ENCODE peak calls at places on chromosomes 4 and X, in six cellular contexts. One of them, this sample, is unnamed.

GRCh38 chrX:100207331-100208024 is 202.6 kb downstream of the PCDH19 start:
- DNase-seq in H7: no peak
- DNase-seq in naive thymus-derived CD4-positive, alpha-beta T cell: no peak
- DNase-seq in adipocyte: no peak
- DNase-seq in ovary: no peak
- DNase-seq in GM23248: no peak
- DNase-seq in this sample: no peak

GRCh38 chr4:176270669-176271068 is 1.6 kb upstream of the ASB5 start:
- DNase-seq in ovary: no peak
- DNase-seq in adipocyte: peak; percentile 94
- DNase-seq in naive thymus-derived CD4-positive, alpha-beta T cell: no peak
- DNase-seq in GM23248: peak; percentile 99
- DNase-seq in H7: no peak
- DNase-seq in this sample: no peak

GRCh38 chr4:22315643-22316042 is 200.2 kb downstream of the ADGRA3 start:
- DNase-seq in ovary: no peak
- DNase-seq in naive thymus-derived CD4-positive, alpha-beta T cell: no peak
- DNase-seq in adipocyte: no peak
- DNase-seq in H7: no peak
- DNase-seq in GM23248: peak; percentile 67
- DNase-seq in this sample: no peak

GRCh38 chr4:128812360-128812958 is 3.0 kb downstream of the JADE1 start:
- DNase-seq in H7: no peak
- DNase-seq in naive thymus-derived CD4-positive, alpha-beta T cell: no peak
- DNase-seq in ovary: no peak
- DNase-seq in adipocyte: peak; percentile 90
- DNase-seq in GM23248: peak; percentile 92
- DNase-seq in this sample: no peak

GRCh38 chrX:84188320-84188834 is 378 bp upstream of the RPS6KA6 start:
- DNase-seq in ovary: peak; percentile 73
- DNase-seq in H7: peak; percentile 57
- DNase-seq in naive thymus-derived CD4-positive, alpha-beta T cell: no peak
- DNase-seq in adipocyte: peak; percentile 72
- DNase-seq in GM23248: peak; percentile 70
- DNase-seq in this sample: no peak

GRCh38 chr4:145709843-145710242 is 29.9 kb downstream of the C4orf51 start:
- DNase-seq in ovary: no peak
- DNase-seq in GM23248: peak; percentile 95
- DNase-seq in naive thymus-derived CD4-positive, alpha-beta T cell: no peak
- DNase-seq in adipocyte: peak; percentile 44
- DNase-seq in H7: no peak
- DNase-seq in this sample: no peak

GRCh38 chrX:32749075-32749474 is 462.3 kb downstream of the DMD start:
- DNase-seq in naive thymus-derived CD4-positive, alpha-beta T cell: no peak
- DNase-seq in H7: no peak
- DNase-seq in GM23248: no peak
- DNase-seq in adipocyte: no peak
- DNase-seq in ovary: no peak
- DNase-seq in this sample: no peak

GRCh38 chr4:80006935-80007744 is 65.9 kb downstream of the ANTXR2 start:
- DNase-seq in ovary: no peak
- DNase-seq in H7: no peak
- DNase-seq in adipocyte: peak; percentile 61
- DNase-seq in GM23248: no peak
- DNase-seq in naive thymus-derived CD4-positive, alpha-beta T cell: peak; percentile 8
- DNase-seq in this sample: no peak

GRCh38 chrX:102154218-102154860 is 1.4 kb downstream of the BEX5 start:
- DNase-seq in adipocyte: no peak
- DNase-seq in H7: peak; percentile 21
- DNase-seq in ovary: no peak
- DNase-seq in naive thymus-derived CD4-positive, alpha-beta T cell: peak; percentile 15
- DNase-seq in GM23248: no peak
- DNase-seq in this sample: no peak

GRCh38 chr4:113708250-113708649 is 53.3 kb downstream of the CAMK2D start:
- DNase-seq in ovary: no peak
- DNase-seq in GM23248: peak; percentile 13
- DNase-seq in H7: no peak
- DNase-seq in adipocyte: peak; percentile 34
- DNase-seq in naive thymus-derived CD4-positive, alpha-beta T cell: no peak
- DNase-seq in this sample: no peak

GRCh38 chr4:153987291-153987690 is 198.4 kb upstream of the SFRP2 start:
- DNase-seq in H7: no peak
- DNase-seq in ovary: no peak
- DNase-seq in naive thymus-derived CD4-positive, alpha-beta T cell: no peak
- DNase-seq in adipocyte: peak; percentile 73
- DNase-seq in GM23248: peak; percentile 82
- DNase-seq in this sample: no peak

GRCh38 chrX:27633328-27633727 is 43.2 kb downstream of the DCAF8L2 start:
- DNase-seq in naive thymus-derived CD4-positive, alpha-beta T cell: no peak
- DNase-seq in H7: no peak
- DNase-seq in GM23248: no peak
- DNase-seq in ovary: no peak
- DNase-seq in adipocyte: no peak
- DNase-seq in this sample: no peak

GRCh38 chr4:161320377-161320776 is 843.4 kb downstream of the FSTL5 start:
- DNase-seq in H7: peak; percentile 2
- DNase-seq in adipocyte: peak; percentile 6
- DNase-seq in naive thymus-derived CD4-positive, alpha-beta T cell: no peak
- DNase-seq in ovary: no peak
- DNase-seq in GM23248: peak; percentile 1
- DNase-seq in this sample: no peak

GRCh38 chr4:139815646-139816601 is 150.3 kb downstream of the MGST2 start:
- DNase-seq in H7: peak; percentile 42
- DNase-seq in adipocyte: peak; percentile 78
- DNase-seq in GM23248: peak; percentile 94
- DNase-seq in naive thymus-derived CD4-positive, alpha-beta T cell: no peak
- DNase-seq in ovary: peak; percentile 72
- DNase-seq in this sample: no peak

GRCh38 chr4:2046031-2046961 is 12.8 kb upstream of the NAT8L start:
- DNase-seq in GM23248: no peak
- DNase-seq in adipocyte: no peak
- DNase-seq in naive thymus-derived CD4-positive, alpha-beta T cell: no peak
- DNase-seq in ovary: no peak
- DNase-seq in H7: peak; percentile 66
- DNase-seq in this sample: no peak

GRCh38 chr4:185669288-185669687 is 134.0 kb upstream of the PDLIM3 start:
- DNase-seq in naive thymus-derived CD4-positive, alpha-beta T cell: no peak
- DNase-seq in H7: no peak
- DNase-seq in ovary: no peak
- DNase-seq in GM23248: no peak
- DNase-seq in adipocyte: no peak
- DNase-seq in this sample: no peak

GRCh38 chrX:12951590-12951965 is 23.3 kb upstream of the TMSB4X start:
- DNase-seq in H7: no peak
- DNase-seq in ovary: no peak
- DNase-seq in GM23248: no peak
- DNase-seq in adipocyte: no peak
- DNase-seq in naive thymus-derived CD4-positive, alpha-beta T cell: peak; percentile 50
- DNase-seq in this sample: no peak

GRCh38 chrX:119735467-119735866 is 22.9 kb upstream of the SOWAHD start:
- DNase-seq in naive thymus-derived CD4-positive, alpha-beta T cell: no peak
- DNase-seq in H7: no peak
- DNase-seq in GM23248: no peak
- DNase-seq in adipocyte: no peak
- DNase-seq in ovary: no peak
- DNase-seq in this sample: no peak

GRCh38 chrX:11929476-11929875 is 171.4 kb downstream of the MSL3 start:
- DNase-seq in naive thymus-derived CD4-positive, alpha-beta T cell: no peak
- DNase-seq in GM23248: no peak
- DNase-seq in adipocyte: no peak
- DNase-seq in H7: no peak
- DNase-seq in ovary: no peak
- DNase-seq in this sample: no peak

GRCh38 chrX:8939344-8939743 is 94.6 kb downstream of the FAM9B start:
- DNase-seq in H7: no peak
- DNase-seq in naive thymus-derived CD4-positive, alpha-beta T cell: no peak
- DNase-seq in adipocyte: no peak
- DNase-seq in GM23248: no peak
- DNase-seq in ovary: no peak
- DNase-seq in this sample: no peak

GRCh38 chrX:41010188-41010846 is 74.9 kb upstream of the USP9X start:
- DNase-seq in adipocyte: peak; percentile 82
- DNase-seq in GM23248: peak; percentile 91
- DNase-seq in naive thymus-derived CD4-positive, alpha-beta T cell: peak; percentile 71
- DNase-seq in H7: peak; percentile 75
- DNase-seq in ovary: peak; percentile 78
- DNase-seq in this sample: peak; percentile 91

GRCh38 chr4:141047228-141047884 is 85.9 kb downstream of the RNF150 start:
- DNase-seq in adipocyte: peak; percentile 79
- DNase-seq in ovary: no peak
- DNase-seq in H7: no peak
- DNase-seq in naive thymus-derived CD4-positive, alpha-beta T cell: no peak
- DNase-seq in GM23248: peak; percentile 53
- DNase-seq in this sample: no peak

GRCh38 chr4:164136181-164136616 is 617.7 kb upstream of the SMIM31 start:
- DNase-seq in adipocyte: peak; percentile 5
- DNase-seq in H7: no peak
- DNase-seq in naive thymus-derived CD4-positive, alpha-beta T cell: no peak
- DNase-seq in ovary: no peak
- DNase-seq in GM23248: no peak
- DNase-seq in this sample: no peak

GRCh38 chr4:92121099-92121498 is 182.7 kb upstream of the GRID2 start:
- DNase-seq in H7: no peak
- DNase-seq in GM23248: no peak
- DNase-seq in ovary: no peak
- DNase-seq in naive thymus-derived CD4-positive, alpha-beta T cell: no peak
- DNase-seq in adipocyte: peak; percentile 17
- DNase-seq in this sample: no peak

GRCh38 chrX:47311857-47312774 is 58.3 kb upstream of the ZNF157 start:
- DNase-seq in GM23248: peak; percentile 79
- DNase-seq in H7: peak; percentile 39
- DNase-seq in ovary: peak; percentile 34
- DNase-seq in adipocyte: peak; percentile 68
- DNase-seq in naive thymus-derived CD4-positive, alpha-beta T cell: peak; percentile 54
- DNase-seq in this sample: no peak

GRCh38 chr4:25253072-25253447 is 19.2 kb downstream of the PI4K2B start:
- DNase-seq in adipocyte: no peak
- DNase-seq in ovary: no peak
- DNase-seq in naive thymus-derived CD4-positive, alpha-beta T cell: no peak
- DNase-seq in GM23248: no peak
- DNase-seq in H7: no peak
- DNase-seq in this sample: no peak
- H3K4me3 ChIP-seq in adipocyte: peak overlapping the region; percentile 40
- H3K4me3 ChIP-seq in ovary: no peak overlapping the region
- H3K4me3 ChIP-seq in naive thymus-derived CD4-positive, alpha-beta T cell: no peak overlapping the region
- H3K4me3 ChIP-seq in GM23248: no peak overlapping the region
- H3K4me3 ChIP-seq in H7: no peak overlapping the region
- H3K4me3 ChIP-seq in this sample: no peak overlapping the region

DNA sequence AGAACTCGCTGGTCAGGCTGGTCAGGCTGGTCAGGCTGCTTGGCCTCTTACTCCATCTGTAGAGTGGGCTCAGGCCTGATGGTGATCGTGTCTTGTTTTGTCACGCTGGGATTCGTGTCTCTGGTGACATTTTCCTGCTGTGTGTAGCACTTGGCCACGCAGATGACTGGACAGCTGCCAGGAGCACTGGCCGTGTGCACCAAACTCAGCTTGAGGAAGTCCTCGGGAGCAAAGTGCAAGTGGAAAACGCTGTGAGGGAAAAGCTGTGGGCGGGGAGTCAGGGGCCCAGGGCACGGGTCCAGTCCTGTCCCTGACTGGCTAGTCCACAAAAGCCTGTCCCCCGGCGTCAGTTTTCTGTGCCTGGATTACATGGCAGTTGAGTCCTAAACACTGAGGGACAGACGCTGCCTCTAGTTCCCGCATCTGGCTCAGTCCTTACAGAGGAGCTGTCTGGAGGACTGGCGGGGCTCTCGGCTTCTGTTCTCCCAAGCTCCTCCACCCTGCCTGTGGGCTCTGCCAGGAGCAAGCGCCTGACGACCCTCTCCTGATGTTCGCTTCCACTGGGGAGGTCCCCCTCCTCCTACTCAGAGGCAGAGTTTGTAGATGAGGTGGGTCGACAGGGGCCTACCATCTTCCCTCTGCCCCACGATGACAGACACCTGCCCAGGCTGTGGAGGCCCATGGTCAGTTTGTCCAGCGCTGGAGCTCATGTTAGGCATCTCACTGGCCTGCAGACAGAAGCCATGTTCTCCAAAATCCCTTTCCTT is 35.9 kb upstream of the GRPEL1 start:
- DNase-seq in naive thymus-derived CD4-positive, alpha-beta T cell: no peak
- DNase-seq in GM23248: no peak
- DNase-seq in ovary: peak; percentile 81
- DNase-seq in adipocyte: no peak
- DNase-seq in H7: peak; percentile 68
- DNase-seq in this sample: no peak
- H3K4me3 ChIP-seq in naive thymus-derived CD4-positive, alpha-beta T cell: peak overlapping the region; percentile 28
- H3K4me3 ChIP-seq in GM23248: peak overlapping the region; percentile 80
- H3K4me3 ChIP-seq in ovary: peak overlapping the region; percentile 47
- H3K4me3 ChIP-seq in adipocyte: peak overlapping the region; percentile 73
- H3K4me3 ChIP-seq in H7: peak overlapping the region; percentile 0
- H3K4me3 ChIP-seq in this sample: peak overlapping the region; percentile 58

GRCh38 chrX:17377047-17377692 is 2.2 kb downstream of the NHS start:
- DNase-seq in H7: peak; percentile 82
- DNase-seq in ovary: peak; percentile 34
- DNase-seq in adipocyte: peak; percentile 72
- DNase-seq in naive thymus-derived CD4-positive, alpha-beta T cell: no peak
- DNase-seq in GM23248: peak; percentile 77
- DNase-seq in this sample: no peak

GRCh38 chrX:17375631-17376380 is 806 bp downstream of the NHS start:
- DNase-seq in adipocyte: peak; percentile 48
- DNase-seq in ovary: peak; percentile 40
- DNase-seq in naive thymus-derived CD4-positive, alpha-beta T cell: no peak
- DNase-seq in H7: peak; percentile 77
- DNase-seq in GM23248: peak; percentile 65
- DNase-seq in this sample: no peak

GRCh38 chrX:17375361-17375630 is 296 bp downstream of the NHS start:
- DNase-seq in GM23248: no peak
- DNase-seq in adipocyte: no peak
- DNase-seq in naive thymus-derived CD4-positive, alpha-beta T cell: no peak
- DNase-seq in H7: no peak
- DNase-seq in ovary: no peak
- DNase-seq in this sample: no peak

GRCh38 chrX:17377795-17378194 is 2.8 kb downstream of the NHS start:
- DNase-seq in naive thymus-derived CD4-positive, alpha-beta T cell: no peak
- DNase-seq in adipocyte: peak; percentile 2
- DNase-seq in GM23248: peak; percentile 13
- DNase-seq in ovary: no peak
- DNase-seq in H7: peak; percentile 49
- DNase-seq in this sample: no peak

GRCh38 chrX:17376381-17377046 is 1.5 kb downstream of the NHS start:
- DNase-seq in adipocyte: peak; percentile 35
- DNase-seq in naive thymus-derived CD4-positive, alpha-beta T cell: no peak
- DNase-seq in H7: peak; percentile 56
- DNase-seq in ovary: no peak
- DNase-seq in GM23248: peak; percentile 47
- DNase-seq in this sample: no peak
- H3K4me3 ChIP-seq in adipocyte: peak overlapping the region; percentile 88
- H3K4me3 ChIP-seq in naive thymus-derived CD4-positive, alpha-beta T cell: no peak overlapping the region
- H3K4me3 ChIP-seq in H7: peak overlapping the region; percentile 74
- H3K4me3 ChIP-seq in ovary: peak overlapping the region; percentile 58
- H3K4me3 ChIP-seq in GM23248: peak overlapping the region; percentile 80
- H3K4me3 ChIP-seq in this sample: peak overlapping the region; percentile 64

DNA sequence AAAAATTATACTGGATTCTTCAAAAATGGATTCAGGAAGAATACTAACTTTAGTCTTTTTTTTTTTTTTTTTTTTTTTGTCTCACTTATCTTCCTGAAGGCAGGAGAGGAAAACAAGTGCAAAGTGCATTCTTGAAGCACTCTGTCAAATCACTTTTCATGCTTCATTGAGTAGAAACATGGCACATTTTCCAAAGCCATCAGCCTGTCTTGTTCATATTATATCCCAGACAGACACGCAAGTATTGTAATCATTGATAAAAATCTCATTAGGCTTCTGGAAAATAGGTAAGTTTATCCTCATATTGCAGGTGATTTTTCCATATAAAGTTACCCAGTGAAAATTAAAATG is 1.3 kb downstream of the BBS12 start:
- DNase-seq in ovary: no peak
- DNase-seq in GM23248: no peak
- DNase-seq in H7: no peak
- DNase-seq in naive thymus-derived CD4-positive, alpha-beta T cell: no peak
- DNase-seq in adipocyte: no peak
- DNase-seq in this sample: no peak
- H3K4me3 ChIP-seq in ovary: no peak overlapping the region
- H3K4me3 ChIP-seq in GM23248: peak overlapping the region; percentile 98
- H3K4me3 ChIP-seq in H7: no peak overlapping the region
- H3K4me3 ChIP-seq in naive thymus-derived CD4-positive, alpha-beta T cell: no peak overlapping the region
- H3K4me3 ChIP-seq in adipocyte: peak overlapping the region; percentile 99
- H3K4me3 ChIP-seq in this sample: no peak overlapping the region